ENCODE peak calls at places on chromosomes 13 and 19, in seven cellular contexts. S is DMS79 treated with DMSO at 0.1 percent for 48 hours, P is AG04450, B is NCI-H187, G is HL-60, X is epithelial cell of prostate, F is midbrain. Y is an unnamed sample.

GRCh38 chr19:3133793-3134116 is 2.1 kb upstream of the GNA15 start:
- DNase-seq in S (no peak), P (no peak), B (no peak), G (no peak), X (no peak), F (no peak), Y (no peak)

GRCh38 chr19:2495130-2495641 is 19.3 kb downstream of the GADD45B start:
- DNase-seq in S (peak; percentile 8), P (no peak), B (no peak), G (no peak), X (no peak), F (no peak), Y (peak; percentile 63)

GRCh38 chr19:40365613-40366401 is 17.3 kb downstream of the PLD3 start:
- DNase-seq in S (no peak), P (peak; percentile 39), B (peak; percentile 68), G (no peak), X (no peak), F (peak; percentile 43), Y (no peak)

GRCh38 chr19:45569619-45570421 is 14.8 kb downstream of the OPA3 start:
- DNase-seq in S (no peak), P (no peak), B (no peak), G (no peak), X (no peak), F (peak; percentile 17), Y (no peak)

GRCh38 chr19:8174706-8175105 is 25.3 kb upstream of the FBN3 start:
- DNase-seq in S (no peak), P (no peak), B (no peak), G (no peak), X (peak; percentile 44), F (no peak), Y (no peak)

GRCh38 chr13:46509981-46510380 is 43.0 kb upstream of the LRCH1 start:
- DNase-seq in S (no peak), P (no peak), B (no peak), G (no peak), X (no peak), F (no peak), Y (no peak)

GRCh38 chr19:18385675-18386542 is at the start of gene GDF15:
- DNase-seq in S (no peak), P (peak; percentile 77), B (no peak), G (no peak), X (no peak), F (no peak), Y (peak; percentile 87)

GRCh38 chr13:94129490-94129894 is 350.0 kb downstream of the DCT start:
- DNase-seq in S (no peak), P (no peak), B (no peak), G (no peak), X (no peak), F (no peak), Y (no peak)

GRCh38 chr13:107202371-107203023 is 634.6 kb upstream of the ARGLU1 start:
- DNase-seq in S (no peak), P (no peak), B (no peak), G (no peak), X (peak; percentile 12), F (no peak), Y (no peak)

GRCh38 chr13:45331123-45331619 is 9.8 kb downstream of the TPT1 start:
- DNase-seq in S (no peak), P (no peak), B (no peak), G (no peak), X (no peak), F (no peak), Y (no peak)

GRCh38 chr13:33771296-33771695 is 46.7 kb upstream of the RFC3 start:
- DNase-seq in S (no peak), P (no peak), B (no peak), G (no peak), X (no peak), F (no peak), Y (no peak)

GRCh38 chr19:57088125-57088524 is 31.7 kb upstream of the USP29 start:
- DNase-seq in S (no peak), P (no peak), B (no peak), G (no peak), X (no peak), F (no peak), Y (no peak)

GRCh38 chr19:3346677-3347353 is 19.6 kb upstream of the NFIC start:
- DNase-seq in S (no peak), P (no peak), B (no peak), G (no peak), X (no peak), F (peak; percentile 86), Y (no peak)

GRCh38 chr13:94020833-94021232 is 458.6 kb downstream of the DCT start:
- DNase-seq in S (no peak), P (no peak), B (no peak), G (no peak), X (no peak), F (no peak), Y (no peak)

GRCh38 chr13:21767032-21767431 is 96.2 kb downstream of the FGF9 start:
- DNase-seq in S (no peak), P (no peak), B (no peak), G (no peak), X (no peak), F (no peak), Y (no peak)

GRCh38 chr13:53075356-53076041 is 46.9 kb downstream of the OLFM4 start:
- DNase-seq in S (no peak), P (no peak), B (no peak), G (no peak), X (no peak), F (no peak), Y (no peak)

Y was measured in LNCaP clone FGC.